ENCODE peak calls at places on chromosomes 13 and 19, in ten cellular contexts. One of them, this sample, is unnamed.

GRCh38 chr13:73466561-73466960 is 407.8 kb downstream of the KLF5 start:
- DNase-seq in testis: no peak
- DNase-seq in pancreas: no peak
- DNase-seq in AG09309: no peak
- DNase-seq in cardiac fibroblast: no peak
- DNase-seq in fibroblast of pulmonary artery: no peak
- DNase-seq in transverse colon: no peak
- DNase-seq in skeletal muscle cell: no peak
- DNase-seq in GM12865: no peak
- DNase-seq in kidney: no peak
- DNase-seq in this sample: no peak

GRCh38 chr13:66225071-66225470 is 1005.1 kb downstream of the PCDH9 start:
- DNase-seq in AG09309: no peak
- DNase-seq in fibroblast of pulmonary artery: no peak
- DNase-seq in kidney: no peak
- DNase-seq in GM12865: no peak
- DNase-seq in testis: no peak
- DNase-seq in cardiac fibroblast: no peak
- DNase-seq in skeletal muscle cell: no peak
- DNase-seq in pancreas: no peak
- DNase-seq in transverse colon: no peak
- DNase-seq in this sample: no peak

GRCh38 chr13:32314271-32314967 is 744 bp downstream of the ZAR1L start:
- DNase-seq in fibroblast of pulmonary artery: no peak
- DNase-seq in AG09309: no peak
- DNase-seq in testis: peak; percentile 48
- DNase-seq in GM12865: no peak
- DNase-seq in kidney: peak; percentile 71
- DNase-seq in transverse colon: peak; percentile 28
- DNase-seq in cardiac fibroblast: no peak
- DNase-seq in skeletal muscle cell: no peak
- DNase-seq in pancreas: no peak
- DNase-seq in this sample: no peak

GRCh38 chr13:32901994-32902780 is 114.0 kb upstream of the KL start:
- DNase-seq in pancreas: no peak
- DNase-seq in testis: peak; percentile 21
- DNase-seq in transverse colon: no peak
- DNase-seq in fibroblast of pulmonary artery: no peak
- DNase-seq in cardiac fibroblast: peak; percentile 59
- DNase-seq in skeletal muscle cell: no peak
- DNase-seq in kidney: no peak
- DNase-seq in GM12865: no peak
- DNase-seq in AG09309: no peak
- DNase-seq in this sample: no peak

GRCh38 chr19:46537136-46538097 is 41.8 kb upstream of the PNMA8B start:
- DNase-seq in skeletal muscle cell: no peak
- DNase-seq in kidney: no peak
- DNase-seq in cardiac fibroblast: peak; percentile 63
- DNase-seq in fibroblast of pulmonary artery: peak; percentile 61
- DNase-seq in testis: peak; percentile 54
- DNase-seq in AG09309: no peak
- DNase-seq in pancreas: peak; percentile 87
- DNase-seq in GM12865: peak; percentile 47
- DNase-seq in transverse colon: peak; percentile 70
- DNase-seq in this sample: peak; percentile 26

GRCh38 chr19:42253245-42254082 is 1.5 kb downstream of the ERF start:
- DNase-seq in fibroblast of pulmonary artery: peak; percentile 48
- DNase-seq in transverse colon: peak; percentile 73
- DNase-seq in kidney: peak; percentile 92
- DNase-seq in AG09309: no peak
- DNase-seq in GM12865: peak; percentile 65
- DNase-seq in cardiac fibroblast: no peak
- DNase-seq in pancreas: peak; percentile 84
- DNase-seq in testis: peak; percentile 78
- DNase-seq in skeletal muscle cell: no peak
- DNase-seq in this sample: peak; percentile 55

GRCh38 chr19:45523642-45524256 is 16.5 kb downstream of the VASP start:
- DNase-seq in testis: peak; percentile 90
- DNase-seq in GM12865: peak; percentile 90
- DNase-seq in transverse colon: peak; percentile 85
- DNase-seq in fibroblast of pulmonary artery: peak; percentile 90
- DNase-seq in skeletal muscle cell: no peak
- DNase-seq in pancreas: peak; percentile 77
- DNase-seq in cardiac fibroblast: peak; percentile 88
- DNase-seq in AG09309: no peak
- DNase-seq in kidney: peak; percentile 87
- DNase-seq in this sample: peak; percentile 60

GRCh38 chr19:53865918-53866696 is 1.6 kb upstream of the MYADM start:
- DNase-seq in GM12865: no peak
- DNase-seq in pancreas: peak; percentile 75
- DNase-seq in transverse colon: peak; percentile 81
- DNase-seq in skeletal muscle cell: no peak
- DNase-seq in cardiac fibroblast: peak; percentile 66
- DNase-seq in fibroblast of pulmonary artery: peak; percentile 63
- DNase-seq in testis: peak; percentile 57
- DNase-seq in kidney: peak; percentile 89
- DNase-seq in AG09309: no peak
- DNase-seq in this sample: peak; percentile 58

GRCh38 chr13:36475468-36475867 is 43.2 kb downstream of the CCNA1 start:
- DNase-seq in GM12865: no peak
- DNase-seq in fibroblast of pulmonary artery: peak; percentile 44
- DNase-seq in cardiac fibroblast: peak; percentile 30
- DNase-seq in transverse colon: no peak
- DNase-seq in pancreas: no peak
- DNase-seq in kidney: no peak
- DNase-seq in testis: no peak
- DNase-seq in AG09309: no peak
- DNase-seq in skeletal muscle cell: no peak
- DNase-seq in this sample: no peak

GRCh38 chr13:45368571-45368970 is 27.6 kb upstream of the TPT1 start:
- DNase-seq in pancreas: no peak
- DNase-seq in AG09309: no peak
- DNase-seq in cardiac fibroblast: no peak
- DNase-seq in GM12865: no peak
- DNase-seq in kidney: no peak
- DNase-seq in fibroblast of pulmonary artery: no peak
- DNase-seq in skeletal muscle cell: no peak
- DNase-seq in testis: no peak
- DNase-seq in transverse colon: no peak
- DNase-seq in this sample: no peak

GRCh38 chr19:6273701-6274601 is 5.8 kb downstream of the MLLT1 start:
- DNase-seq in transverse colon: peak; percentile 64
- DNase-seq in GM12865: no peak
- DNase-seq in pancreas: peak; percentile 75
- DNase-seq in skeletal muscle cell: peak; percentile 81
- DNase-seq in fibroblast of pulmonary artery: peak; percentile 94
- DNase-seq in kidney: peak; percentile 95
- DNase-seq in cardiac fibroblast: peak; percentile 95
- DNase-seq in AG09309: peak; percentile 87
- DNase-seq in testis: peak; percentile 65
- DNase-seq in this sample: no peak
- H3K4me3 ChIP-seq in transverse colon: no peak overlapping the region
- H3K4me3 ChIP-seq in GM12865: no peak overlapping the region
- H3K4me3 ChIP-seq in pancreas: peak overlapping the region; percentile 21
- H3K4me3 ChIP-seq in skeletal muscle cell: peak overlapping the region; percentile 8
- H3K4me3 ChIP-seq in fibroblast of pulmonary artery: peak overlapping the region; percentile 36
- H3K4me3 ChIP-seq in kidney: peak overlapping the region; percentile 10
- H3K4me3 ChIP-seq in cardiac fibroblast: peak overlapping the region; percentile 32
- H3K4me3 ChIP-seq in AG09309: peak overlapping the region; percentile 27
- H3K4me3 ChIP-seq in testis: no peak overlapping the region
- H3K4me3 ChIP-seq in this sample: no peak overlapping the region

GRCh38 chr13:99958402-99959126 is 13.0 kb downstream of the ZIC5 start:
- DNase-seq in GM12865: no peak
- DNase-seq in cardiac fibroblast: no peak
- DNase-seq in kidney: no peak
- DNase-seq in transverse colon: no peak
- DNase-seq in AG09309: no peak
- DNase-seq in testis: no peak
- DNase-seq in fibroblast of pulmonary artery: no peak
- DNase-seq in skeletal muscle cell: no peak
- DNase-seq in pancreas: no peak
- DNase-seq in this sample: no peak

GRCh38 chr13:99955747-99956472 is 15.7 kb downstream of the ZIC5 start:
- DNase-seq in skeletal muscle cell: no peak
- DNase-seq in AG09309: no peak
- DNase-seq in GM12865: no peak
- DNase-seq in transverse colon: no peak
- DNase-seq in pancreas: peak; percentile 59
- DNase-seq in fibroblast of pulmonary artery: peak; percentile 27
- DNase-seq in cardiac fibroblast: peak; percentile 7
- DNase-seq in kidney: no peak
- DNase-seq in testis: no peak
- DNase-seq in this sample: no peak

GRCh38 chr13:99956473-99957349 is 14.9 kb downstream of the ZIC5 start:
- DNase-seq in GM12865: no peak
- DNase-seq in kidney: no peak
- DNase-seq in pancreas: peak; percentile 64
- DNase-seq in cardiac fibroblast: no peak
- DNase-seq in fibroblast of pulmonary artery: no peak
- DNase-seq in transverse colon: no peak
- DNase-seq in AG09309: no peak
- DNase-seq in testis: no peak
- DNase-seq in skeletal muscle cell: no peak
- DNase-seq in this sample: no peak

GRCh38 chr13:99953138-99953755 is 18.3 kb downstream of the ZIC5 start:
- DNase-seq in skeletal muscle cell: no peak
- DNase-seq in cardiac fibroblast: no peak
- DNase-seq in AG09309: no peak
- DNase-seq in fibroblast of pulmonary artery: no peak
- DNase-seq in testis: no peak
- DNase-seq in transverse colon: no peak
- DNase-seq in pancreas: no peak
- DNase-seq in GM12865: no peak
- DNase-seq in kidney: no peak
- DNase-seq in this sample: no peak

GRCh38 chr13:99955107-99955746 is 16.3 kb downstream of the ZIC5 start:
- DNase-seq in kidney: no peak
- DNase-seq in transverse colon: no peak
- DNase-seq in cardiac fibroblast: no peak
- DNase-seq in fibroblast of pulmonary artery: no peak
- DNase-seq in pancreas: no peak
- DNase-seq in GM12865: no peak
- DNase-seq in AG09309: no peak
- DNase-seq in skeletal muscle cell: no peak
- DNase-seq in testis: no peak
- DNase-seq in this sample: no peak
- H3K4me3 ChIP-seq in kidney: no peak overlapping the region
- H3K4me3 ChIP-seq in transverse colon: no peak overlapping the region
- H3K4me3 ChIP-seq in cardiac fibroblast: no peak overlapping the region
- H3K4me3 ChIP-seq in fibroblast of pulmonary artery: no peak overlapping the region
- H3K4me3 ChIP-seq in pancreas: no peak overlapping the region
- H3K4me3 ChIP-seq in GM12865: no peak overlapping the region
- H3K4me3 ChIP-seq in AG09309: no peak overlapping the region
- H3K4me3 ChIP-seq in skeletal muscle cell: no peak overlapping the region
- H3K4me3 ChIP-seq in testis: peak overlapping the region; percentile 3
- H3K4me3 ChIP-seq in this sample: no peak overlapping the region

GRCh38 chr13:79986890-79987289 is 354.0 kb downstream of the SPRY2 start:
- DNase-seq in fibroblast of pulmonary artery: no peak
- DNase-seq in skeletal muscle cell: no peak
- DNase-seq in transverse colon: no peak
- DNase-seq in GM12865: no peak
- DNase-seq in cardiac fibroblast: peak; percentile 42
- DNase-seq in kidney: no peak
- DNase-seq in AG09309: no peak
- DNase-seq in pancreas: no peak
- DNase-seq in testis: no peak
- DNase-seq in this sample: no peak

GRCh38 chr13:79989251-79989661 is 351.7 kb downstream of the SPRY2 start:
- DNase-seq in pancreas: no peak
- DNase-seq in testis: no peak
- DNase-seq in skeletal muscle cell: no peak
- DNase-seq in GM12865: no peak
- DNase-seq in kidney: peak; percentile 29
- DNase-seq in AG09309: peak; percentile 24
- DNase-seq in transverse colon: peak; percentile 49
- DNase-seq in fibroblast of pulmonary artery: no peak
- DNase-seq in cardiac fibroblast: peak; percentile 43
- DNase-seq in this sample: no peak

GRCh38 chr13:79988573-79988972 is 352.4 kb downstream of the SPRY2 start:
- DNase-seq in GM12865: no peak
- DNase-seq in AG09309: peak; percentile 71
- DNase-seq in kidney: no peak
- DNase-seq in pancreas: no peak
- DNase-seq in fibroblast of pulmonary artery: peak; percentile 70
- DNase-seq in testis: no peak
- DNase-seq in transverse colon: peak; percentile 51
- DNase-seq in cardiac fibroblast: peak; percentile 79
- DNase-seq in skeletal muscle cell: peak; percentile 65
- DNase-seq in this sample: no peak

GRCh38 chr13:79987323-79987722 is 353.6 kb downstream of the SPRY2 start:
- DNase-seq in kidney: no peak
- DNase-seq in AG09309: no peak
- DNase-seq in skeletal muscle cell: no peak
- DNase-seq in transverse colon: no peak
- DNase-seq in GM12865: no peak
- DNase-seq in pancreas: no peak
- DNase-seq in fibroblast of pulmonary artery: no peak
- DNase-seq in testis: no peak
- DNase-seq in cardiac fibroblast: peak; percentile 79
- DNase-seq in this sample: no peak

GRCh38 chr13:79987761-79988160 is 353.2 kb downstream of the SPRY2 start:
- DNase-seq in fibroblast of pulmonary artery: no peak
- DNase-seq in testis: no peak
- DNase-seq in kidney: no peak
- DNase-seq in pancreas: no peak
- DNase-seq in transverse colon: no peak
- DNase-seq in GM12865: no peak
- DNase-seq in AG09309: no peak
- DNase-seq in cardiac fibroblast: no peak
- DNase-seq in skeletal muscle cell: no peak
- DNase-seq in this sample: no peak
- H3K4me3 ChIP-seq in fibroblast of pulmonary artery: no peak overlapping the region
- H3K4me3 ChIP-seq in testis: no peak overlapping the region
- H3K4me3 ChIP-seq in kidney: no peak overlapping the region
- H3K4me3 ChIP-seq in pancreas: no peak overlapping the region
- H3K4me3 ChIP-seq in transverse colon: no peak overlapping the region
- H3K4me3 ChIP-seq in GM12865: no peak overlapping the region
- H3K4me3 ChIP-seq in AG09309: no peak overlapping the region
- H3K4me3 ChIP-seq in cardiac fibroblast: no peak overlapping the region
- H3K4me3 ChIP-seq in skeletal muscle cell: no peak overlapping the region
- H3K4me3 ChIP-seq in this sample: no peak overlapping the region

GRCh38 chr19:20079487-20079886 is 1.7 kb downstream of the ZNF90 start:
- DNase-seq in skeletal muscle cell: no peak
- DNase-seq in cardiac fibroblast: peak; percentile 27
- DNase-seq in transverse colon: peak; percentile 25
- DNase-seq in fibroblast of pulmonary artery: peak; percentile 6
- DNase-seq in AG09309: no peak
- DNase-seq in GM12865: no peak
- DNase-seq in pancreas: no peak
- DNase-seq in testis: no peak
- DNase-seq in kidney: no peak
- DNase-seq in this sample: no peak

GRCh38 chr19:20072936-20073335 is 4.9 kb upstream of the ZNF90 start:
- DNase-seq in pancreas: no peak
- DNase-seq in fibroblast of pulmonary artery: no peak
- DNase-seq in testis: no peak
- DNase-seq in transverse colon: no peak
- DNase-seq in kidney: no peak
- DNase-seq in GM12865: no peak
- DNase-seq in AG09309: no peak
- DNase-seq in cardiac fibroblast: no peak
- DNase-seq in skeletal muscle cell: no peak
- DNase-seq in this sample: no peak

GRCh38 chr19:20078696-20079095 is 896 bp downstream of the ZNF90 start:
- DNase-seq in AG09309: no peak
- DNase-seq in fibroblast of pulmonary artery: peak; percentile 55
- DNase-seq in GM12865: no peak
- DNase-seq in testis: peak; percentile 25
- DNase-seq in pancreas: peak; percentile 60
- DNase-seq in cardiac fibroblast: peak; percentile 60
- DNase-seq in kidney: peak; percentile 81
- DNase-seq in skeletal muscle cell: no peak
- DNase-seq in transverse colon: peak; percentile 31
- DNase-seq in this sample: no peak

GRCh38 chr19:20077791-20078463 is at the start of gene ZNF90:
- DNase-seq in skeletal muscle cell: peak; percentile 85
- DNase-seq in AG09309: peak; percentile 91
- DNase-seq in kidney: peak; percentile 97
- DNase-seq in GM12865: peak; percentile 51
- DNase-seq in cardiac fibroblast: peak; percentile 99
- DNase-seq in pancreas: peak; percentile 91
- DNase-seq in fibroblast of pulmonary artery: peak; percentile 97
- DNase-seq in testis: peak; percentile 98
- DNase-seq in transverse colon: peak; percentile 92
- DNase-seq in this sample: peak; percentile 81
- H3K4me3 ChIP-seq in skeletal muscle cell: peak within 1 kb of the TSS; percentile 57
- H3K4me3 ChIP-seq in AG09309: peak within 1 kb of the TSS; percentile 58
- H3K4me3 ChIP-seq in kidney: peak within 1 kb of the TSS; percentile 83
- H3K4me3 ChIP-seq in GM12865: no peak within 1 kb of the TSS
- H3K4me3 ChIP-seq in cardiac fibroblast: peak within 1 kb of the TSS; percentile 57
- H3K4me3 ChIP-seq in pancreas: peak within 1 kb of the TSS; percentile 43
- H3K4me3 ChIP-seq in fibroblast of pulmonary artery: peak within 1 kb of the TSS; percentile 60
- H3K4me3 ChIP-seq in testis: peak within 1 kb of the TSS; percentile 68
- H3K4me3 ChIP-seq in transverse colon: peak within 1 kb of the TSS; percentile 40
- H3K4me3 ChIP-seq in this sample: peak within 1 kb of the TSS; percentile 57

This sample was measured in effector memory CD4-positive, alpha-beta T cell.